ENCODE peak calls at places on chromosomes 13 and 19, in five cellular contexts. One of them, this sample, is unnamed.

GRCh38 chr19:47419037-47419783 is at the start of gene MEIS3:
- DNase-seq in fibroblast of the aortic adventitia: no peak
- DNase-seq in cardiac muscle cell: peak; percentile 53
- DNase-seq in WERI-Rb-1: peak; percentile 48
- DNase-seq in BE2C: no peak
- DNase-seq in this sample: no peak

GRCh38 chr19:18904334-18905057 is 8.5 kb upstream of the CERS1 start:
- DNase-seq in BE2C: peak; percentile 26
- DNase-seq in cardiac muscle cell: no peak
- DNase-seq in WERI-Rb-1: no peak
- DNase-seq in fibroblast of the aortic adventitia: no peak
- DNase-seq in this sample: no peak

GRCh38 chr19:6429419-6430221 is 3.9 kb downstream of the SLC25A41 start:
- DNase-seq in WERI-Rb-1: no peak
- DNase-seq in BE2C: no peak
- DNase-seq in cardiac muscle cell: no peak
- DNase-seq in fibroblast of the aortic adventitia: no peak
- DNase-seq in this sample: no peak

GRCh38 chr19:46633130-46633529 is 2.9 kb downstream of the GNG8 start:
- DNase-seq in cardiac muscle cell: no peak
- DNase-seq in BE2C: no peak
- DNase-seq in fibroblast of the aortic adventitia: no peak
- DNase-seq in WERI-Rb-1: no peak
- DNase-seq in this sample: no peak

GRCh38 chr13:42970824-42971669 is 21.0 kb downstream of the EPSTI1 start:
- DNase-seq in cardiac muscle cell: peak; percentile 58
- DNase-seq in BE2C: peak; percentile 49
- DNase-seq in WERI-Rb-1: peak; percentile 9
- DNase-seq in fibroblast of the aortic adventitia: peak; percentile 51
- DNase-seq in this sample: no peak

GRCh38 chr13:108176685-108177274 is 38.6 kb downstream of the LIG4 start:
- DNase-seq in WERI-Rb-1: peak; percentile 76
- DNase-seq in fibroblast of the aortic adventitia: peak; percentile 13
- DNase-seq in cardiac muscle cell: peak; percentile 42
- DNase-seq in BE2C: peak; percentile 60
- DNase-seq in this sample: no peak

GRCh38 chr19:15640294-15640903 is at the start of gene CYP4F3:
- DNase-seq in cardiac muscle cell: no peak
- DNase-seq in fibroblast of the aortic adventitia: no peak
- DNase-seq in WERI-Rb-1: no peak
- DNase-seq in BE2C: peak; percentile 57
- DNase-seq in this sample: no peak

GRCh38 chr13:64130600-64130999 is 2715.0 kb upstream of the PCDH20 start:
- DNase-seq in cardiac muscle cell: no peak
- DNase-seq in BE2C: no peak
- DNase-seq in WERI-Rb-1: no peak
- DNase-seq in fibroblast of the aortic adventitia: no peak
- DNase-seq in this sample: no peak

GRCh38 chr13:40137400-40137799 is 481.9 kb downstream of the COG6 start:
- DNase-seq in cardiac muscle cell: no peak
- DNase-seq in BE2C: no peak
- DNase-seq in WERI-Rb-1: no peak
- DNase-seq in fibroblast of the aortic adventitia: no peak
- DNase-seq in this sample: no peak

GRCh38 chr13:114143806-114144605 is 11.6 kb upstream of the RASA3 start:
- DNase-seq in fibroblast of the aortic adventitia: no peak
- DNase-seq in BE2C: peak; percentile 49
- DNase-seq in cardiac muscle cell: peak; percentile 49
- DNase-seq in WERI-Rb-1: peak; percentile 96
- DNase-seq in this sample: no peak

GRCh38 chr13:76489299-76489698 is 396.9 kb downstream of the KCTD12 start:
- DNase-seq in BE2C: no peak
- DNase-seq in WERI-Rb-1: no peak
- DNase-seq in fibroblast of the aortic adventitia: no peak
- DNase-seq in cardiac muscle cell: no peak
- DNase-seq in this sample: no peak

GRCh38 chr19:459724-460511 is 915 bp downstream of the SHC2 start:
- DNase-seq in cardiac muscle cell: peak; percentile 79
- DNase-seq in WERI-Rb-1: peak; percentile 75
- DNase-seq in fibroblast of the aortic adventitia: peak; percentile 35
- DNase-seq in BE2C: peak; percentile 46
- DNase-seq in this sample: peak; percentile 75

GRCh38 chr13:89695343-89696257 is 1651.9 kb upstream of the MIR17HG start:
- DNase-seq in WERI-Rb-1: peak; percentile 69
- DNase-seq in BE2C: peak; percentile 64
- DNase-seq in fibroblast of the aortic adventitia: peak; percentile 11
- DNase-seq in cardiac muscle cell: peak; percentile 68
- DNase-seq in this sample: peak; percentile 42

GRCh38 chr19:43501661-43502418 is 2.7 kb downstream of the PHLDB3 start:
- DNase-seq in BE2C: no peak
- DNase-seq in WERI-Rb-1: no peak
- DNase-seq in cardiac muscle cell: no peak
- DNase-seq in fibroblast of the aortic adventitia: no peak
- DNase-seq in this sample: no peak

GRCh38 chr13:87497426-87497825 is 173.7 kb upstream of the SLITRK5 start:
- DNase-seq in fibroblast of the aortic adventitia: no peak
- DNase-seq in BE2C: no peak
- DNase-seq in cardiac muscle cell: no peak
- DNase-seq in WERI-Rb-1: no peak
- DNase-seq in this sample: no peak

GRCh38 chr19:2048959-2049740 is 1.9 kb downstream of the MKNK2 start:
- DNase-seq in BE2C: no peak
- DNase-seq in WERI-Rb-1: no peak
- DNase-seq in cardiac muscle cell: no peak
- DNase-seq in fibroblast of the aortic adventitia: no peak
- DNase-seq in this sample: no peak

GRCh38 chr19:12669272-12670158 is 2.9 kb downstream of the WDR83 start:
- DNase-seq in cardiac muscle cell: peak; percentile 85
- DNase-seq in BE2C: peak; percentile 78
- DNase-seq in fibroblast of the aortic adventitia: peak; percentile 91
- DNase-seq in WERI-Rb-1: peak; percentile 75
- DNase-seq in this sample: peak; percentile 59

GRCh38 chr13:40215311-40215710 is 451.1 kb downstream of the FOXO1 start:
- DNase-seq in cardiac muscle cell: no peak
- DNase-seq in BE2C: no peak
- DNase-seq in fibroblast of the aortic adventitia: no peak
- DNase-seq in WERI-Rb-1: no peak
- DNase-seq in this sample: no peak

GRCh38 chr19:32453736-32454135 is 48.2 kb downstream of the DPY19L3 start:
- DNase-seq in fibroblast of the aortic adventitia: no peak
- DNase-seq in BE2C: no peak
- DNase-seq in WERI-Rb-1: no peak
- DNase-seq in cardiac muscle cell: no peak
- DNase-seq in this sample: no peak

GRCh38 chr19:3760871-3761361 is 576 bp downstream of the APBA3 start:
- DNase-seq in BE2C: no peak
- DNase-seq in fibroblast of the aortic adventitia: peak; percentile 19
- DNase-seq in WERI-Rb-1: no peak
- DNase-seq in cardiac muscle cell: no peak
- DNase-seq in this sample: no peak

GRCh38 chr13:36998624-36999041 is 507 bp downstream of the ALG5 start:
- DNase-seq in fibroblast of the aortic adventitia: no peak
- DNase-seq in BE2C: peak; percentile 25
- DNase-seq in cardiac muscle cell: peak; percentile 32
- DNase-seq in WERI-Rb-1: peak; percentile 11
- DNase-seq in this sample: peak; percentile 24

DNA sequence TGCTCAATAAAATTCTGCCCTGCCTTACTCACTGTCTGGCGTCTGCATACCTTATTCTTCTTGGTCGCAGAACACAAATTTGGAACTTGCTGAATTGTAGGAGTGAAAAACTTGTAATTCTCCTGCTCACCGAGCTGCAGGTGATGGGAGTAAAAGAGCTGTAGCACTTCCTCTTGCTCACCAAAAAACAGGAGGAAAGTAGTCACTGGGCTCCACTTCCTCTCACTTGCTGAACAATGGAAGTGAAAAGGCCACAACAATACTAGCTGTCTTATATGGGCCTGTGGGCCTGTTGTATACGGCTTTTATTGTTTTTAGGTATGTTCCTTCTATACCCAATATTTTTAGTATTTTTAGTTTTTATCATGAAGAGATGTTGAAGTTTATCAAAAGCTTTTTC is 978.7 kb downstream of the SLITRK5 start:
- DNase-seq in cardiac muscle cell: no peak
- DNase-seq in BE2C: no peak
- DNase-seq in WERI-Rb-1: no peak
- DNase-seq in fibroblast of the aortic adventitia: no peak
- DNase-seq in this sample: no peak
- TF ChIP-seq CTCF in cardiac muscle cell: no peak
- TF ChIP-seq CTCF in BE2C: no peak
- TF ChIP-seq CTCF in WERI-Rb-1: no peak
- TF ChIP-seq CTCF in fibroblast of the aortic adventitia: no peak
- TF ChIP-seq CTCF in this sample: no peak

DNA sequence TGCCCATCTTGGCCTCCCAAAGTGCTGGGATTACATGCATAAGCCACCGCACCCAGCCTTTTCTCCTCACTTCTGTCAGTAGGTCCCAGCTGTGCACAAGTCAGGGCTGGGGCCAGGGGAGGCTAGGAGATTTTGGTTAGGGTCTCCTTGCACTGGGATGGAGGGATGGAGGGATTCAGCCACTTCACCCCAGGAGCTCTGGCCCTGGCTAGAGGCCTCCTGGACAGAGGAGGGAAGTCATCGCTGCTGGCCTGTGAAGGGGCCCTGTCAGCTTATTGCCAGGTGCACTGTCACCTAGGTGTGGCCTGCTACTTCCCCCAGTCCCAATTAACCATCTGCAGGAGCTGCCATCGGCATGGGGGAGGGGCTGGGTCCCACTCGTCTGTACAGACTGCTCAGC is 52.2 kb downstream of the CHST8 start:
- DNase-seq in cardiac muscle cell: no peak
- DNase-seq in BE2C: no peak
- DNase-seq in WERI-Rb-1: no peak
- DNase-seq in fibroblast of the aortic adventitia: no peak
- DNase-seq in this sample: no peak
- TF ChIP-seq CTCF in cardiac muscle cell: no peak
- TF ChIP-seq CTCF in BE2C: no peak
- TF ChIP-seq CTCF in WERI-Rb-1: no peak
- TF ChIP-seq CTCF in fibroblast of the aortic adventitia: no peak
- TF ChIP-seq CTCF in this sample: no peak

GRCh38 chr13:112270951-112271350 is 105.2 kb upstream of the SPACA7 start:
- DNase-seq in WERI-Rb-1: no peak
- DNase-seq in cardiac muscle cell: no peak
- DNase-seq in fibroblast of the aortic adventitia: no peak
- DNase-seq in BE2C: no peak
- DNase-seq in this sample: no peak
- TF ChIP-seq CTCF in WERI-Rb-1: no peak
- TF ChIP-seq CTCF in cardiac muscle cell: no peak
- TF ChIP-seq CTCF in fibroblast of the aortic adventitia: no peak
- TF ChIP-seq CTCF in BE2C: no peak
- TF ChIP-seq CTCF in this sample: no peak

DNA sequence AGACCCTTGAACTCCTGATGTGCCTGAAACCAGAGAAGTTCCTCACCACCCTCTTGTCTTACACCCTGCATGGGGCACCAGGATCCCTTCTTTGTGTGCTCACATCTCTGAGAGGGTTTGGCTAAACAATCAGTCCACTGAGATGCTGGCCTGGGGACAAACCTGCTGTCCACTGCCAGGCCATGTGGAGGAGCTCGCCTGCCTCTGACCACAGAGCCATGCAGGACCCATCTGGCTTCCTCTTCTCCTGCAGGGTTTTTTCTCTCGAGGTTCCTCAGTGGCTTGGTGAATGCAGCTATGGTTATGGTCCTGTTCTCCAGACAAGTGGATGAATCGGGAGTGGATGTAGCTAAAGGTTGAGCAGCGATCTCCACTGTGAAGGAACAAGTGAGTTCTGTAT is 49.1 kb upstream of the MEDAG start:
- DNase-seq in cardiac muscle cell: no peak
- DNase-seq in WERI-Rb-1: no peak
- DNase-seq in fibroblast of the aortic adventitia: peak; percentile 45
- DNase-seq in BE2C: no peak
- DNase-seq in this sample: no peak
- TF ChIP-seq CTCF in cardiac muscle cell: no peak
- TF ChIP-seq CTCF in WERI-Rb-1: no peak
- TF ChIP-seq CTCF in fibroblast of the aortic adventitia: peak; percentile 30
- TF ChIP-seq CTCF in BE2C: no peak
- TF ChIP-seq CTCF in this sample: no peak